ENCODE peak calls at places on chromosome 10, in ten cellular contexts. One of them, this sample, is unnamed.

GRCh38 chr10:23479798-23480473 is 41.1 kb downstream of the OTUD1 start:
- DNase-seq in RPMI7951: no peak
- DNase-seq in stimulated activated CD4-positive, alpha-beta T cell treated with anti-CD3 and anti-CD28 coated beads, Interleukin-4, amount 100 ng/mL, for 24 hours: no peak
- DNase-seq in NCI-H460: no peak
- DNase-seq in activated T-cell treated with anti-CD3 and anti-CD28 coated beads for 1 hour: no peak
- DNase-seq in A172: no peak
- DNase-seq in IMR-90: no peak
- DNase-seq in retina: no peak
- DNase-seq in stimulated activated naive CD8-positive, alpha-beta T cell treated with anti-CD3 and anti-CD28 coated beads, Interleukin-15, amount 100 ng/mL, for 72 hours: no peak
- DNase-seq in H9: no peak
- DNase-seq in this sample: no peak

GRCh38 chr10:11986593-11987216 is 55.9 kb downstream of the UPF2 start:
- DNase-seq in A172: peak
- DNase-seq in stimulated activated CD4-positive, alpha-beta T cell treated with anti-CD3 and anti-CD28 coated beads, Interleukin-4, amount 100 ng/mL, for 24 hours: peak
- DNase-seq in retina: peak
- DNase-seq in NCI-H460: peak
- DNase-seq in RPMI7951: peak
- DNase-seq in IMR-90: peak
- DNase-seq in stimulated activated naive CD8-positive, alpha-beta T cell treated with anti-CD3 and anti-CD28 coated beads, Interleukin-15, amount 100 ng/mL, for 72 hours: peak
- DNase-seq in H9: peak
- DNase-seq in activated T-cell treated with anti-CD3 and anti-CD28 coated beads for 1 hour: peak
- DNase-seq in this sample: peak

GRCh38 chr10:96618648-96619047 is 31.8 kb upstream of the TM9SF3 start:
- DNase-seq in RPMI7951: no peak
- DNase-seq in stimulated activated naive CD8-positive, alpha-beta T cell treated with anti-CD3 and anti-CD28 coated beads, Interleukin-15, amount 100 ng/mL, for 72 hours: no peak
- DNase-seq in stimulated activated CD4-positive, alpha-beta T cell treated with anti-CD3 and anti-CD28 coated beads, Interleukin-4, amount 100 ng/mL, for 24 hours: no peak
- DNase-seq in NCI-H460: no peak
- DNase-seq in IMR-90: no peak
- DNase-seq in retina: peak
- DNase-seq in H9: no peak
- DNase-seq in A172: peak
- DNase-seq in activated T-cell treated with anti-CD3 and anti-CD28 coated beads for 1 hour: no peak
- DNase-seq in this sample: no peak

GRCh38 chr10:4543943-4544540 is 282.0 kb upstream of the AKR1E2 start:
- DNase-seq in stimulated activated naive CD8-positive, alpha-beta T cell treated with anti-CD3 and anti-CD28 coated beads, Interleukin-15, amount 100 ng/mL, for 72 hours: no peak
- DNase-seq in stimulated activated CD4-positive, alpha-beta T cell treated with anti-CD3 and anti-CD28 coated beads, Interleukin-4, amount 100 ng/mL, for 24 hours: no peak
- DNase-seq in RPMI7951: no peak
- DNase-seq in IMR-90: no peak
- DNase-seq in A172: no peak
- DNase-seq in retina: no peak
- DNase-seq in NCI-H460: no peak
- DNase-seq in H9: no peak
- DNase-seq in activated T-cell treated with anti-CD3 and anti-CD28 coated beads for 1 hour: no peak
- DNase-seq in this sample: no peak

GRCh38 chr10:74927701-74928100 is 101.3 kb downstream of the KAT6B start:
- DNase-seq in activated T-cell treated with anti-CD3 and anti-CD28 coated beads for 1 hour: no peak
- DNase-seq in stimulated activated naive CD8-positive, alpha-beta T cell treated with anti-CD3 and anti-CD28 coated beads, Interleukin-15, amount 100 ng/mL, for 72 hours: no peak
- DNase-seq in A172: no peak
- DNase-seq in IMR-90: peak
- DNase-seq in H9: no peak
- DNase-seq in stimulated activated CD4-positive, alpha-beta T cell treated with anti-CD3 and anti-CD28 coated beads, Interleukin-4, amount 100 ng/mL, for 24 hours: no peak
- DNase-seq in RPMI7951: no peak
- DNase-seq in NCI-H460: no peak
- DNase-seq in retina: no peak
- DNase-seq in this sample: no peak

GRCh38 chr10:4635883-4636282 is 190.1 kb upstream of the AKR1E2 start:
- DNase-seq in H9: no peak
- DNase-seq in activated T-cell treated with anti-CD3 and anti-CD28 coated beads for 1 hour: no peak
- DNase-seq in stimulated activated naive CD8-positive, alpha-beta T cell treated with anti-CD3 and anti-CD28 coated beads, Interleukin-15, amount 100 ng/mL, for 72 hours: no peak
- DNase-seq in NCI-H460: no peak
- DNase-seq in RPMI7951: no peak
- DNase-seq in A172: no peak
- DNase-seq in IMR-90: no peak
- DNase-seq in retina: no peak
- DNase-seq in stimulated activated CD4-positive, alpha-beta T cell treated with anti-CD3 and anti-CD28 coated beads, Interleukin-4, amount 100 ng/mL, for 24 hours: no peak
- DNase-seq in this sample: no peak

GRCh38 chr10:80455461-80456345 is 1.6 kb downstream of the TSPAN14 start:
- DNase-seq in IMR-90: no peak
- DNase-seq in NCI-H460: no peak
- DNase-seq in A172: no peak
- DNase-seq in stimulated activated CD4-positive, alpha-beta T cell treated with anti-CD3 and anti-CD28 coated beads, Interleukin-4, amount 100 ng/mL, for 24 hours: no peak
- DNase-seq in stimulated activated naive CD8-positive, alpha-beta T cell treated with anti-CD3 and anti-CD28 coated beads, Interleukin-15, amount 100 ng/mL, for 72 hours: no peak
- DNase-seq in activated T-cell treated with anti-CD3 and anti-CD28 coated beads for 1 hour: no peak
- DNase-seq in H9: no peak
- DNase-seq in retina: no peak
- DNase-seq in RPMI7951: no peak
- DNase-seq in this sample: no peak

GRCh38 chr10:28984431-28984830 is 304.4 kb upstream of the LYZL1 start:
- DNase-seq in NCI-H460: peak
- DNase-seq in H9: no peak
- DNase-seq in A172: peak
- DNase-seq in RPMI7951: peak
- DNase-seq in stimulated activated naive CD8-positive, alpha-beta T cell treated with anti-CD3 and anti-CD28 coated beads, Interleukin-15, amount 100 ng/mL, for 72 hours: no peak
- DNase-seq in activated T-cell treated with anti-CD3 and anti-CD28 coated beads for 1 hour: no peak
- DNase-seq in stimulated activated CD4-positive, alpha-beta T cell treated with anti-CD3 and anti-CD28 coated beads, Interleukin-4, amount 100 ng/mL, for 24 hours: no peak
- DNase-seq in IMR-90: peak
- DNase-seq in retina: no peak
- DNase-seq in this sample: peak

GRCh38 chr10:131766096-131766495 is 134.7 kb upstream of the PPP2R2D start:
- DNase-seq in stimulated activated naive CD8-positive, alpha-beta T cell treated with anti-CD3 and anti-CD28 coated beads, Interleukin-15, amount 100 ng/mL, for 72 hours: no peak
- DNase-seq in stimulated activated CD4-positive, alpha-beta T cell treated with anti-CD3 and anti-CD28 coated beads, Interleukin-4, amount 100 ng/mL, for 24 hours: no peak
- DNase-seq in A172: no peak
- DNase-seq in IMR-90: no peak
- DNase-seq in NCI-H460: no peak
- DNase-seq in H9: no peak
- DNase-seq in RPMI7951: no peak
- DNase-seq in retina: no peak
- DNase-seq in activated T-cell treated with anti-CD3 and anti-CD28 coated beads for 1 hour: no peak
- DNase-seq in this sample: no peak

GRCh38 chr10:89861584-89862287 is 160.3 kb downstream of the KIF20B start:
- DNase-seq in IMR-90: peak
- DNase-seq in stimulated activated naive CD8-positive, alpha-beta T cell treated with anti-CD3 and anti-CD28 coated beads, Interleukin-15, amount 100 ng/mL, for 72 hours: peak
- DNase-seq in stimulated activated CD4-positive, alpha-beta T cell treated with anti-CD3 and anti-CD28 coated beads, Interleukin-4, amount 100 ng/mL, for 24 hours: peak
- DNase-seq in A172: peak
- DNase-seq in activated T-cell treated with anti-CD3 and anti-CD28 coated beads for 1 hour: no peak
- DNase-seq in retina: no peak
- DNase-seq in RPMI7951: peak
- DNase-seq in NCI-H460: no peak
- DNase-seq in H9: no peak
- DNase-seq in this sample: no peak

GRCh38 chr10:44830022-44830421 is 81.1 kb upstream of the TMEM72 start:
- DNase-seq in RPMI7951: peak
- DNase-seq in activated T-cell treated with anti-CD3 and anti-CD28 coated beads for 1 hour: no peak
- DNase-seq in retina: no peak
- DNase-seq in stimulated activated naive CD8-positive, alpha-beta T cell treated with anti-CD3 and anti-CD28 coated beads, Interleukin-15, amount 100 ng/mL, for 72 hours: no peak
- DNase-seq in H9: no peak
- DNase-seq in IMR-90: peak
- DNase-seq in stimulated activated CD4-positive, alpha-beta T cell treated with anti-CD3 and anti-CD28 coated beads, Interleukin-4, amount 100 ng/mL, for 24 hours: no peak
- DNase-seq in NCI-H460: no peak
- DNase-seq in A172: peak
- DNase-seq in this sample: no peak

GRCh38 chr10:132411561-132412253 is 14.7 kb downstream of the PWWP2B start:
- DNase-seq in stimulated activated CD4-positive, alpha-beta T cell treated with anti-CD3 and anti-CD28 coated beads, Interleukin-4, amount 100 ng/mL, for 24 hours: no peak
- DNase-seq in IMR-90: peak
- DNase-seq in A172: peak
- DNase-seq in RPMI7951: no peak
- DNase-seq in retina: peak
- DNase-seq in NCI-H460: no peak
- DNase-seq in H9: no peak
- DNase-seq in stimulated activated naive CD8-positive, alpha-beta T cell treated with anti-CD3 and anti-CD28 coated beads, Interleukin-15, amount 100 ng/mL, for 72 hours: no peak
- DNase-seq in activated T-cell treated with anti-CD3 and anti-CD28 coated beads for 1 hour: no peak
- DNase-seq in this sample: no peak

GRCh38 chr10:92690211-92691041 is 671 bp downstream of the HHEX start:
- DNase-seq in retina: peak
- DNase-seq in IMR-90: peak
- DNase-seq in activated T-cell treated with anti-CD3 and anti-CD28 coated beads for 1 hour: peak
- DNase-seq in stimulated activated naive CD8-positive, alpha-beta T cell treated with anti-CD3 and anti-CD28 coated beads, Interleukin-15, amount 100 ng/mL, for 72 hours: peak
- DNase-seq in stimulated activated CD4-positive, alpha-beta T cell treated with anti-CD3 and anti-CD28 coated beads, Interleukin-4, amount 100 ng/mL, for 24 hours: peak
- DNase-seq in NCI-H460: peak
- DNase-seq in RPMI7951: peak
- DNase-seq in A172: no peak
- DNase-seq in H9: peak
- DNase-seq in this sample: peak

GRCh38 chr10:25017247-25017590 is 807 bp downstream of the THNSL1 start:
- DNase-seq in stimulated activated CD4-positive, alpha-beta T cell treated with anti-CD3 and anti-CD28 coated beads, Interleukin-4, amount 100 ng/mL, for 24 hours: peak
- DNase-seq in retina: no peak
- DNase-seq in activated T-cell treated with anti-CD3 and anti-CD28 coated beads for 1 hour: peak
- DNase-seq in IMR-90: peak
- DNase-seq in H9: no peak
- DNase-seq in RPMI7951: no peak
- DNase-seq in NCI-H460: no peak
- DNase-seq in A172: no peak
- DNase-seq in stimulated activated naive CD8-positive, alpha-beta T cell treated with anti-CD3 and anti-CD28 coated beads, Interleukin-15, amount 100 ng/mL, for 72 hours: no peak
- DNase-seq in this sample: no peak

GRCh38 chr10:72630144-72630543 is 4.3 kb upstream of the MICU1 start:
- DNase-seq in RPMI7951: no peak
- DNase-seq in stimulated activated naive CD8-positive, alpha-beta T cell treated with anti-CD3 and anti-CD28 coated beads, Interleukin-15, amount 100 ng/mL, for 72 hours: no peak
- DNase-seq in retina: no peak
- DNase-seq in IMR-90: no peak
- DNase-seq in A172: no peak
- DNase-seq in stimulated activated CD4-positive, alpha-beta T cell treated with anti-CD3 and anti-CD28 coated beads, Interleukin-4, amount 100 ng/mL, for 24 hours: no peak
- DNase-seq in activated T-cell treated with anti-CD3 and anti-CD28 coated beads for 1 hour: no peak
- DNase-seq in NCI-H460: no peak
- DNase-seq in H9: no peak
- DNase-seq in this sample: no peak

GRCh38 chr10:106038246-106038645 is 1126.3 kb downstream of the SORCS1 start:
- DNase-seq in RPMI7951: no peak
- DNase-seq in activated T-cell treated with anti-CD3 and anti-CD28 coated beads for 1 hour: no peak
- DNase-seq in NCI-H460: no peak
- DNase-seq in retina: no peak
- DNase-seq in IMR-90: no peak
- DNase-seq in H9: no peak
- DNase-seq in A172: no peak
- DNase-seq in stimulated activated CD4-positive, alpha-beta T cell treated with anti-CD3 and anti-CD28 coated beads, Interleukin-4, amount 100 ng/mL, for 24 hours: no peak
- DNase-seq in stimulated activated naive CD8-positive, alpha-beta T cell treated with anti-CD3 and anti-CD28 coated beads, Interleukin-15, amount 100 ng/mL, for 72 hours: no peak
- DNase-seq in this sample: no peak

GRCh38 chr10:103276941-103277712 is at the start of gene INA:
- DNase-seq in NCI-H460: no peak
- DNase-seq in RPMI7951: peak
- DNase-seq in stimulated activated naive CD8-positive, alpha-beta T cell treated with anti-CD3 and anti-CD28 coated beads, Interleukin-15, amount 100 ng/mL, for 72 hours: peak
- DNase-seq in activated T-cell treated with anti-CD3 and anti-CD28 coated beads for 1 hour: no peak
- DNase-seq in A172: no peak
- DNase-seq in IMR-90: peak
- DNase-seq in retina: peak
- DNase-seq in stimulated activated CD4-positive, alpha-beta T cell treated with anti-CD3 and anti-CD28 coated beads, Interleukin-4, amount 100 ng/mL, for 24 hours: peak
- DNase-seq in H9: peak
- DNase-seq in this sample: no peak

GRCh38 chr10:124002391-124003069 is 90.9 kb downstream of the CHST15 start:
- DNase-seq in A172: no peak
- DNase-seq in H9: no peak
- DNase-seq in NCI-H460: no peak
- DNase-seq in retina: no peak
- DNase-seq in stimulated activated CD4-positive, alpha-beta T cell treated with anti-CD3 and anti-CD28 coated beads, Interleukin-4, amount 100 ng/mL, for 24 hours: no peak
- DNase-seq in stimulated activated naive CD8-positive, alpha-beta T cell treated with anti-CD3 and anti-CD28 coated beads, Interleukin-15, amount 100 ng/mL, for 72 hours: no peak
- DNase-seq in IMR-90: no peak
- DNase-seq in activated T-cell treated with anti-CD3 and anti-CD28 coated beads for 1 hour: no peak
- DNase-seq in RPMI7951: no peak
- DNase-seq in this sample: no peak

GRCh38 chr10:116748041-116748440 is 5.7 kb upstream of the HSPA12A start:
- DNase-seq in RPMI7951: peak
- DNase-seq in activated T-cell treated with anti-CD3 and anti-CD28 coated beads for 1 hour: no peak
- DNase-seq in retina: no peak
- DNase-seq in stimulated activated naive CD8-positive, alpha-beta T cell treated with anti-CD3 and anti-CD28 coated beads, Interleukin-15, amount 100 ng/mL, for 72 hours: no peak
- DNase-seq in NCI-H460: no peak
- DNase-seq in H9: no peak
- DNase-seq in IMR-90: peak
- DNase-seq in stimulated activated CD4-positive, alpha-beta T cell treated with anti-CD3 and anti-CD28 coated beads, Interleukin-4, amount 100 ng/mL, for 24 hours: no peak
- DNase-seq in A172: peak
- DNase-seq in this sample: no peak

GRCh38 chr10:106107711-106108110 is 1056.8 kb downstream of the SORCS1 start:
- DNase-seq in IMR-90: no peak
- DNase-seq in retina: no peak
- DNase-seq in RPMI7951: no peak
- DNase-seq in activated T-cell treated with anti-CD3 and anti-CD28 coated beads for 1 hour: no peak
- DNase-seq in stimulated activated CD4-positive, alpha-beta T cell treated with anti-CD3 and anti-CD28 coated beads, Interleukin-4, amount 100 ng/mL, for 24 hours: no peak
- DNase-seq in A172: no peak
- DNase-seq in NCI-H460: no peak
- DNase-seq in stimulated activated naive CD8-positive, alpha-beta T cell treated with anti-CD3 and anti-CD28 coated beads, Interleukin-15, amount 100 ng/mL, for 72 hours: no peak
- DNase-seq in H9: no peak
- DNase-seq in this sample: no peak

GRCh38 chr10:80664071-80664680 is 126.5 kb downstream of the SH2D4B start:
- DNase-seq in retina: peak
- DNase-seq in RPMI7951: peak
- DNase-seq in NCI-H460: peak
- DNase-seq in H9: peak
- DNase-seq in stimulated activated CD4-positive, alpha-beta T cell treated with anti-CD3 and anti-CD28 coated beads, Interleukin-4, amount 100 ng/mL, for 24 hours: peak
- DNase-seq in A172: peak
- DNase-seq in stimulated activated naive CD8-positive, alpha-beta T cell treated with anti-CD3 and anti-CD28 coated beads, Interleukin-15, amount 100 ng/mL, for 72 hours: peak
- DNase-seq in IMR-90: peak
- DNase-seq in activated T-cell treated with anti-CD3 and anti-CD28 coated beads for 1 hour: peak
- DNase-seq in this sample: peak

GRCh38 chr10:101066146-101066889 is 4.5 kb downstream of the KAZALD1 start:
- DNase-seq in NCI-H460: peak
- DNase-seq in H9: peak
- DNase-seq in activated T-cell treated with anti-CD3 and anti-CD28 coated beads for 1 hour: peak
- DNase-seq in stimulated activated CD4-positive, alpha-beta T cell treated with anti-CD3 and anti-CD28 coated beads, Interleukin-4, amount 100 ng/mL, for 24 hours: peak
- DNase-seq in retina: peak
- DNase-seq in IMR-90: peak
- DNase-seq in A172: peak
- DNase-seq in RPMI7951: peak
- DNase-seq in stimulated activated naive CD8-positive, alpha-beta T cell treated with anti-CD3 and anti-CD28 coated beads, Interleukin-15, amount 100 ng/mL, for 72 hours: peak
- DNase-seq in this sample: peak

GRCh38 chr10:91887075-91887899 is 22.0 kb downstream of the FGFBP3 start:
- DNase-seq in retina: peak
- DNase-seq in NCI-H460: no peak
- DNase-seq in IMR-90: no peak
- DNase-seq in stimulated activated naive CD8-positive, alpha-beta T cell treated with anti-CD3 and anti-CD28 coated beads, Interleukin-15, amount 100 ng/mL, for 72 hours: peak
- DNase-seq in RPMI7951: peak
- DNase-seq in H9: peak
- DNase-seq in activated T-cell treated with anti-CD3 and anti-CD28 coated beads for 1 hour: no peak
- DNase-seq in A172: no peak
- DNase-seq in stimulated activated CD4-positive, alpha-beta T cell treated with anti-CD3 and anti-CD28 coated beads, Interleukin-4, amount 100 ng/mL, for 24 hours: peak
- DNase-seq in this sample: no peak

GRCh38 chr10:118234654-118235053 is 107.5 kb downstream of the FAM204A start:
- DNase-seq in activated T-cell treated with anti-CD3 and anti-CD28 coated beads for 1 hour: no peak
- DNase-seq in stimulated activated CD4-positive, alpha-beta T cell treated with anti-CD3 and anti-CD28 coated beads, Interleukin-4, amount 100 ng/mL, for 24 hours: no peak
- DNase-seq in RPMI7951: no peak
- DNase-seq in IMR-90: no peak
- DNase-seq in retina: no peak
- DNase-seq in A172: no peak
- DNase-seq in stimulated activated naive CD8-positive, alpha-beta T cell treated with anti-CD3 and anti-CD28 coated beads, Interleukin-15, amount 100 ng/mL, for 72 hours: no peak
- DNase-seq in H9: no peak
- DNase-seq in NCI-H460: no peak
- DNase-seq in this sample: no peak

GRCh38 chr10:69056536-69057260 is 31.2 kb upstream of the SRGN start:
- DNase-seq in A172: no peak
- DNase-seq in NCI-H460: no peak
- DNase-seq in stimulated activated naive CD8-positive, alpha-beta T cell treated with anti-CD3 and anti-CD28 coated beads, Interleukin-15, amount 100 ng/mL, for 72 hours: no peak
- DNase-seq in IMR-90: no peak
- DNase-seq in H9: no peak
- DNase-seq in stimulated activated CD4-positive, alpha-beta T cell treated with anti-CD3 and anti-CD28 coated beads, Interleukin-4, amount 100 ng/mL, for 24 hours: no peak
- DNase-seq in retina: no peak
- DNase-seq in activated T-cell treated with anti-CD3 and anti-CD28 coated beads for 1 hour: no peak
- DNase-seq in RPMI7951: no peak
- DNase-seq in this sample: no peak

GRCh38 chr10:7385114-7385513 is 25.7 kb downstream of the SFMBT2 start:
- DNase-seq in stimulated activated CD4-positive, alpha-beta T cell treated with anti-CD3 and anti-CD28 coated beads, Interleukin-4, amount 100 ng/mL, for 24 hours: no peak
- DNase-seq in NCI-H460: no peak
- DNase-seq in H9: no peak
- DNase-seq in stimulated activated naive CD8-positive, alpha-beta T cell treated with anti-CD3 and anti-CD28 coated beads, Interleukin-15, amount 100 ng/mL, for 72 hours: no peak
- DNase-seq in activated T-cell treated with anti-CD3 and anti-CD28 coated beads for 1 hour: no peak
- DNase-seq in retina: no peak
- DNase-seq in A172: no peak
- DNase-seq in RPMI7951: no peak
- DNase-seq in IMR-90: no peak
- DNase-seq in this sample: no peak

GRCh38 chr10:110005716-110006115 is 2.1 kb upstream of the ADD3 start:
- DNase-seq in RPMI7951: peak
- DNase-seq in H9: peak
- DNase-seq in retina: peak
- DNase-seq in stimulated activated naive CD8-positive, alpha-beta T cell treated with anti-CD3 and anti-CD28 coated beads, Interleukin-15, amount 100 ng/mL, for 72 hours: no peak
- DNase-seq in activated T-cell treated with anti-CD3 and anti-CD28 coated beads for 1 hour: no peak
- DNase-seq in stimulated activated CD4-positive, alpha-beta T cell treated with anti-CD3 and anti-CD28 coated beads, Interleukin-4, amount 100 ng/mL, for 24 hours: no peak
- DNase-seq in NCI-H460: peak
- DNase-seq in A172: peak
- DNase-seq in IMR-90: peak
- DNase-seq in this sample: no peak

GRCh38 chr10:50347394-50347802 is 96.1 kb upstream of the ASAH2 start:
- DNase-seq in stimulated activated naive CD8-positive, alpha-beta T cell treated with anti-CD3 and anti-CD28 coated beads, Interleukin-15, amount 100 ng/mL, for 72 hours: peak
- DNase-seq in NCI-H460: no peak
- DNase-seq in retina: no peak
- DNase-seq in IMR-90: no peak
- DNase-seq in stimulated activated CD4-positive, alpha-beta T cell treated with anti-CD3 and anti-CD28 coated beads, Interleukin-4, amount 100 ng/mL, for 24 hours: no peak
- DNase-seq in RPMI7951: peak
- DNase-seq in A172: no peak
- DNase-seq in H9: no peak
- DNase-seq in activated T-cell treated with anti-CD3 and anti-CD28 coated beads for 1 hour: no peak
- DNase-seq in this sample: no peak